ENCODE peak calls at places on chromosomes 2 and 18, in eight cellular contexts. One of them, this sample, is unnamed.

GRCh38 chr18:79805211-79805862 is 7.6 kb downstream of the KCNG2 start:
- DNase-seq in left lung: no peak
- DNase-seq in stimulated activated CD4-positive, alpha-beta T cell treated with anti-CD3 and anti-CD28 coated beads, Interleukin-15, amount 100 ng/mL, for 48 hours: no peak
- DNase-seq in activated B cell treated with CpG ODN at 0.5 μM for 24 hours: no peak
- DNase-seq in foreskin fibroblast: no peak
- DNase-seq in A172: no peak
- DNase-seq in activated naive CD8-positive, alpha-beta T cell treated with anti-CD3 and anti-CD28 coated beads, Interleukin-2, amount 10 ng/mL, durations not matched to agents 7 days and 5 days: no peak
- DNase-seq in anterior cingulate cortex: no peak
- DNase-seq in this sample: no peak

GRCh38 chr2:118843492-118844132 is 3.8 kb downstream of the EN1 start:
- DNase-seq in left lung: no peak
- DNase-seq in stimulated activated CD4-positive, alpha-beta T cell treated with anti-CD3 and anti-CD28 coated beads, Interleukin-15, amount 100 ng/mL, for 48 hours: no peak
- DNase-seq in activated B cell treated with CpG ODN at 0.5 μM for 24 hours: no peak
- DNase-seq in foreskin fibroblast: no peak
- DNase-seq in A172: no peak
- DNase-seq in activated naive CD8-positive, alpha-beta T cell treated with anti-CD3 and anti-CD28 coated beads, Interleukin-2, amount 10 ng/mL, durations not matched to agents 7 days and 5 days: no peak
- DNase-seq in anterior cingulate cortex: no peak
- DNase-seq in this sample: no peak

GRCh38 chr18:55473078-55473477 is 114.9 kb downstream of the TCF4 start:
- DNase-seq in left lung: no peak
- DNase-seq in stimulated activated CD4-positive, alpha-beta T cell treated with anti-CD3 and anti-CD28 coated beads, Interleukin-15, amount 100 ng/mL, for 48 hours: no peak
- DNase-seq in activated B cell treated with CpG ODN at 0.5 μM for 24 hours: no peak
- DNase-seq in foreskin fibroblast: no peak
- DNase-seq in A172: no peak
- DNase-seq in activated naive CD8-positive, alpha-beta T cell treated with anti-CD3 and anti-CD28 coated beads, Interleukin-2, amount 10 ng/mL, durations not matched to agents 7 days and 5 days: no peak
- DNase-seq in anterior cingulate cortex: no peak
- DNase-seq in this sample: no peak

GRCh38 chr2:203811491-203812221 is 55.9 kb upstream of the CTLA4 start:
- DNase-seq in left lung: peak
- DNase-seq in stimulated activated CD4-positive, alpha-beta T cell treated with anti-CD3 and anti-CD28 coated beads, Interleukin-15, amount 100 ng/mL, for 48 hours: peak
- DNase-seq in activated B cell treated with CpG ODN at 0.5 μM for 24 hours: no peak
- DNase-seq in foreskin fibroblast: peak
- DNase-seq in A172: peak
- DNase-seq in activated naive CD8-positive, alpha-beta T cell treated with anti-CD3 and anti-CD28 coated beads, Interleukin-2, amount 10 ng/mL, durations not matched to agents 7 days and 5 days: peak
- DNase-seq in anterior cingulate cortex: no peak
- DNase-seq in this sample: no peak

GRCh38 chr2:16239296-16239850 is 299.0 kb downstream of the MYCN start:
- DNase-seq in left lung: no peak
- DNase-seq in stimulated activated CD4-positive, alpha-beta T cell treated with anti-CD3 and anti-CD28 coated beads, Interleukin-15, amount 100 ng/mL, for 48 hours: no peak
- DNase-seq in activated B cell treated with CpG ODN at 0.5 μM for 24 hours: no peak
- DNase-seq in foreskin fibroblast: no peak
- DNase-seq in A172: no peak
- DNase-seq in activated naive CD8-positive, alpha-beta T cell treated with anti-CD3 and anti-CD28 coated beads, Interleukin-2, amount 10 ng/mL, durations not matched to agents 7 days and 5 days: no peak
- DNase-seq in anterior cingulate cortex: no peak
- DNase-seq in this sample: no peak

GRCh38 chr2:232170391-232170790 is 208.2 kb upstream of the ALPP start:
- DNase-seq in left lung: no peak
- DNase-seq in stimulated activated CD4-positive, alpha-beta T cell treated with anti-CD3 and anti-CD28 coated beads, Interleukin-15, amount 100 ng/mL, for 48 hours: no peak
- DNase-seq in activated B cell treated with CpG ODN at 0.5 μM for 24 hours: no peak
- DNase-seq in foreskin fibroblast: no peak
- DNase-seq in A172: no peak
- DNase-seq in activated naive CD8-positive, alpha-beta T cell treated with anti-CD3 and anti-CD28 coated beads, Interleukin-2, amount 10 ng/mL, durations not matched to agents 7 days and 5 days: no peak
- DNase-seq in anterior cingulate cortex: no peak
- DNase-seq in this sample: no peak

GRCh38 chr2:2839393-2840096 is 508.5 kb upstream of the MYT1L start:
- DNase-seq in left lung: no peak
- DNase-seq in stimulated activated CD4-positive, alpha-beta T cell treated with anti-CD3 and anti-CD28 coated beads, Interleukin-15, amount 100 ng/mL, for 48 hours: no peak
- DNase-seq in activated B cell treated with CpG ODN at 0.5 μM for 24 hours: no peak
- DNase-seq in foreskin fibroblast: no peak
- DNase-seq in A172: no peak
- DNase-seq in activated naive CD8-positive, alpha-beta T cell treated with anti-CD3 and anti-CD28 coated beads, Interleukin-2, amount 10 ng/mL, durations not matched to agents 7 days and 5 days: no peak
- DNase-seq in anterior cingulate cortex: no peak
- DNase-seq in this sample: no peak

GRCh38 chr2:74779587-74780135 is 54.3 kb upstream of the HK2 start:
- DNase-seq in left lung: peak
- DNase-seq in stimulated activated CD4-positive, alpha-beta T cell treated with anti-CD3 and anti-CD28 coated beads, Interleukin-15, amount 100 ng/mL, for 48 hours: no peak
- DNase-seq in activated B cell treated with CpG ODN at 0.5 μM for 24 hours: no peak
- DNase-seq in foreskin fibroblast: no peak
- DNase-seq in A172: no peak
- DNase-seq in activated naive CD8-positive, alpha-beta T cell treated with anti-CD3 and anti-CD28 coated beads, Interleukin-2, amount 10 ng/mL, durations not matched to agents 7 days and 5 days: no peak
- DNase-seq in anterior cingulate cortex: no peak
- DNase-seq in this sample: no peak

GRCh38 chr2:74915743-74916142 is 42.7 kb upstream of the POLE4 start:
- DNase-seq in left lung: no peak
- DNase-seq in stimulated activated CD4-positive, alpha-beta T cell treated with anti-CD3 and anti-CD28 coated beads, Interleukin-15, amount 100 ng/mL, for 48 hours: peak
- DNase-seq in activated B cell treated with CpG ODN at 0.5 μM for 24 hours: no peak
- DNase-seq in foreskin fibroblast: peak
- DNase-seq in A172: peak
- DNase-seq in activated naive CD8-positive, alpha-beta T cell treated with anti-CD3 and anti-CD28 coated beads, Interleukin-2, amount 10 ng/mL, durations not matched to agents 7 days and 5 days: peak
- DNase-seq in anterior cingulate cortex: no peak
- DNase-seq in this sample: no peak

GRCh38 chr2:48725696-48726494 is 29.6 kb downstream of the LHCGR start:
- DNase-seq in left lung: no peak
- DNase-seq in stimulated activated CD4-positive, alpha-beta T cell treated with anti-CD3 and anti-CD28 coated beads, Interleukin-15, amount 100 ng/mL, for 48 hours: no peak
- DNase-seq in activated B cell treated with CpG ODN at 0.5 μM for 24 hours: no peak
- DNase-seq in foreskin fibroblast: no peak
- DNase-seq in A172: no peak
- DNase-seq in activated naive CD8-positive, alpha-beta T cell treated with anti-CD3 and anti-CD28 coated beads, Interleukin-2, amount 10 ng/mL, durations not matched to agents 7 days and 5 days: no peak
- DNase-seq in anterior cingulate cortex: no peak
- DNase-seq in this sample: no peak

GRCh38 chr2:127567351-127567854 is 31.9 kb downstream of the MYO7B start:
- DNase-seq in left lung: no peak
- DNase-seq in stimulated activated CD4-positive, alpha-beta T cell treated with anti-CD3 and anti-CD28 coated beads, Interleukin-15, amount 100 ng/mL, for 48 hours: no peak
- DNase-seq in activated B cell treated with CpG ODN at 0.5 μM for 24 hours: no peak
- DNase-seq in foreskin fibroblast: no peak
- DNase-seq in A172: no peak
- DNase-seq in activated naive CD8-positive, alpha-beta T cell treated with anti-CD3 and anti-CD28 coated beads, Interleukin-2, amount 10 ng/mL, durations not matched to agents 7 days and 5 days: no peak
- DNase-seq in anterior cingulate cortex: no peak
- DNase-seq in this sample: no peak

GRCh38 chr2:232537499-232537898 is 2.0 kb upstream of the CHRNG start:
- DNase-seq in left lung: no peak
- DNase-seq in stimulated activated CD4-positive, alpha-beta T cell treated with anti-CD3 and anti-CD28 coated beads, Interleukin-15, amount 100 ng/mL, for 48 hours: no peak
- DNase-seq in activated B cell treated with CpG ODN at 0.5 μM for 24 hours: no peak
- DNase-seq in foreskin fibroblast: no peak
- DNase-seq in A172: no peak
- DNase-seq in activated naive CD8-positive, alpha-beta T cell treated with anti-CD3 and anti-CD28 coated beads, Interleukin-2, amount 10 ng/mL, durations not matched to agents 7 days and 5 days: no peak
- DNase-seq in anterior cingulate cortex: no peak
- DNase-seq in this sample: no peak

GRCh38 chr18:23068692-23069305 is 66.5 kb upstream of the CABLES1 start:
- DNase-seq in left lung: no peak
- DNase-seq in stimulated activated CD4-positive, alpha-beta T cell treated with anti-CD3 and anti-CD28 coated beads, Interleukin-15, amount 100 ng/mL, for 48 hours: no peak
- DNase-seq in activated B cell treated with CpG ODN at 0.5 μM for 24 hours: no peak
- DNase-seq in foreskin fibroblast: no peak
- DNase-seq in A172: no peak
- DNase-seq in activated naive CD8-positive, alpha-beta T cell treated with anti-CD3 and anti-CD28 coated beads, Interleukin-2, amount 10 ng/mL, durations not matched to agents 7 days and 5 days: no peak
- DNase-seq in anterior cingulate cortex: no peak
- DNase-seq in this sample: no peak

GRCh38 chr2:129733041-129733440 is 246.4 kb upstream of the RAB6C start:
- DNase-seq in left lung: no peak
- DNase-seq in stimulated activated CD4-positive, alpha-beta T cell treated with anti-CD3 and anti-CD28 coated beads, Interleukin-15, amount 100 ng/mL, for 48 hours: no peak
- DNase-seq in activated B cell treated with CpG ODN at 0.5 μM for 24 hours: no peak
- DNase-seq in foreskin fibroblast: no peak
- DNase-seq in A172: no peak
- DNase-seq in activated naive CD8-positive, alpha-beta T cell treated with anti-CD3 and anti-CD28 coated beads, Interleukin-2, amount 10 ng/mL, durations not matched to agents 7 days and 5 days: no peak
- DNase-seq in anterior cingulate cortex: no peak
- DNase-seq in this sample: no peak

GRCh38 chr2:216578325-216578724 is 54.9 kb upstream of the IGFBP2 start:
- DNase-seq in left lung: no peak
- DNase-seq in stimulated activated CD4-positive, alpha-beta T cell treated with anti-CD3 and anti-CD28 coated beads, Interleukin-15, amount 100 ng/mL, for 48 hours: no peak
- DNase-seq in activated B cell treated with CpG ODN at 0.5 μM for 24 hours: no peak
- DNase-seq in foreskin fibroblast: peak
- DNase-seq in A172: peak
- DNase-seq in activated naive CD8-positive, alpha-beta T cell treated with anti-CD3 and anti-CD28 coated beads, Interleukin-2, amount 10 ng/mL, durations not matched to agents 7 days and 5 days: no peak
- DNase-seq in anterior cingulate cortex: no peak
- DNase-seq in this sample: no peak

GRCh38 chr2:201931955-201932354 is 101.7 kb upstream of the FZD7 start:
- DNase-seq in left lung: no peak
- DNase-seq in stimulated activated CD4-positive, alpha-beta T cell treated with anti-CD3 and anti-CD28 coated beads, Interleukin-15, amount 100 ng/mL, for 48 hours: no peak
- DNase-seq in activated B cell treated with CpG ODN at 0.5 μM for 24 hours: no peak
- DNase-seq in foreskin fibroblast: peak
- DNase-seq in A172: no peak
- DNase-seq in activated naive CD8-positive, alpha-beta T cell treated with anti-CD3 and anti-CD28 coated beads, Interleukin-2, amount 10 ng/mL, durations not matched to agents 7 days and 5 days: no peak
- DNase-seq in anterior cingulate cortex: no peak
- DNase-seq in this sample: no peak

GRCh38 chr2:19380532-19380931 is 22.1 kb upstream of the OSR1 start:
- DNase-seq in left lung: no peak
- DNase-seq in stimulated activated CD4-positive, alpha-beta T cell treated with anti-CD3 and anti-CD28 coated beads, Interleukin-15, amount 100 ng/mL, for 48 hours: no peak
- DNase-seq in activated B cell treated with CpG ODN at 0.5 μM for 24 hours: no peak
- DNase-seq in foreskin fibroblast: no peak
- DNase-seq in A172: no peak
- DNase-seq in activated naive CD8-positive, alpha-beta T cell treated with anti-CD3 and anti-CD28 coated beads, Interleukin-2, amount 10 ng/mL, durations not matched to agents 7 days and 5 days: no peak
- DNase-seq in anterior cingulate cortex: no peak
- DNase-seq in this sample: no peak

GRCh38 chr2:23324281-23324680 is 60.7 kb upstream of the KLHL29 start:
- DNase-seq in left lung: no peak
- DNase-seq in stimulated activated CD4-positive, alpha-beta T cell treated with anti-CD3 and anti-CD28 coated beads, Interleukin-15, amount 100 ng/mL, for 48 hours: no peak
- DNase-seq in activated B cell treated with CpG ODN at 0.5 μM for 24 hours: no peak
- DNase-seq in foreskin fibroblast: no peak
- DNase-seq in A172: no peak
- DNase-seq in activated naive CD8-positive, alpha-beta T cell treated with anti-CD3 and anti-CD28 coated beads, Interleukin-2, amount 10 ng/mL, durations not matched to agents 7 days and 5 days: no peak
- DNase-seq in anterior cingulate cortex: no peak
- DNase-seq in this sample: no peak

GRCh38 chr2:148670773-148671172 is 26.2 kb downstream of the EPC2 start:
- DNase-seq in left lung: no peak
- DNase-seq in stimulated activated CD4-positive, alpha-beta T cell treated with anti-CD3 and anti-CD28 coated beads, Interleukin-15, amount 100 ng/mL, for 48 hours: no peak
- DNase-seq in activated B cell treated with CpG ODN at 0.5 μM for 24 hours: no peak
- DNase-seq in foreskin fibroblast: peak
- DNase-seq in A172: peak
- DNase-seq in activated naive CD8-positive, alpha-beta T cell treated with anti-CD3 and anti-CD28 coated beads, Interleukin-2, amount 10 ng/mL, durations not matched to agents 7 days and 5 days: no peak
- DNase-seq in anterior cingulate cortex: no peak
- DNase-seq in this sample: no peak